ENCODE peak calls at places on chromosomes 11 and 22, in four cellular contexts. A is AG10803, X is transverse colon, N is cardiac fibroblast. M is an unnamed sample.

GRCh38 chr11:128506999-128507591 is 80.3 kb downstream of the ETS1 start:
- DNase-seq in A (peak), X (peak), N (peak), M (peak)

GRCh38 chr11:23310276-23310675 is 450.0 kb upstream of the CCDC179 start:
- DNase-seq in A (peak), X (no peak), N (peak), M (peak)

GRCh38 chr11:27319065-27319464 is 44.0 kb downstream of the CCDC34 start:
- DNase-seq in A (peak), X (no peak), N (peak), M (peak)

GRCh38 chr22:35612903-35613302 is 4.2 kb downstream of the MB start:
- DNase-seq in A (no peak), X (no peak), N (no peak), M (no peak)

GRCh38 chr11:110130642-110131238 is 37.5 kb downstream of the ZC3H12C start:
- DNase-seq in A (no peak), X (peak), N (peak), M (peak)

GRCh38 chr22:36741968-36742367 is 34.0 kb downstream of the IFT27 start:
- DNase-seq in A (no peak), X (no peak), N (no peak), M (no peak)

GRCh38 chr11:74330065-74330858 is 18.8 kb upstream of the P4HA3 start:
- DNase-seq in A (peak), X (no peak), N (peak), M (peak)

GRCh38 chr22:37546436-37547248 is 13.6 kb upstream of the CDC42EP1 start:
- DNase-seq in A (peak), X (peak), N (peak), M (peak)

GRCh38 chr11:82539669-82540068 is 194.0 kb downstream of the FAM181B start:
- DNase-seq in A (no peak), X (no peak), N (no peak), M (no peak)

GRCh38 chr11:44319170-44319551 is 9.2 kb upstream of the ALX4 start:
- DNase-seq in A (no peak), X (no peak), N (no peak), M (no peak)

GRCh38 chr11:130160460-130161090 is 993 bp downstream of the ST14 start:
- DNase-seq in A (no peak), X (no peak), N (no peak), M (no peak)

GRCh38 chr11:6388747-6389146 is 1.5 kb upstream of the SMPD1 start:
- DNase-seq in A (no peak), X (no peak), N (no peak), M (no peak)

GRCh38 chr11:60927061-60927592 is 2.9 kb downstream of the TMEM132A start:
- DNase-seq in A (no peak), X (no peak), N (no peak), M (no peak)

GRCh38 chr11:44738791-44739190 is 12.0 kb downstream of the TSPAN18 start:
- DNase-seq in A (no peak), X (no peak), N (no peak), M (no peak)

GRCh38 chr22:41825376-41825775 is 7.5 kb upstream of the SREBF2 start:
- DNase-seq in A (no peak), X (no peak), N (peak), M (no peak)

DNA sequence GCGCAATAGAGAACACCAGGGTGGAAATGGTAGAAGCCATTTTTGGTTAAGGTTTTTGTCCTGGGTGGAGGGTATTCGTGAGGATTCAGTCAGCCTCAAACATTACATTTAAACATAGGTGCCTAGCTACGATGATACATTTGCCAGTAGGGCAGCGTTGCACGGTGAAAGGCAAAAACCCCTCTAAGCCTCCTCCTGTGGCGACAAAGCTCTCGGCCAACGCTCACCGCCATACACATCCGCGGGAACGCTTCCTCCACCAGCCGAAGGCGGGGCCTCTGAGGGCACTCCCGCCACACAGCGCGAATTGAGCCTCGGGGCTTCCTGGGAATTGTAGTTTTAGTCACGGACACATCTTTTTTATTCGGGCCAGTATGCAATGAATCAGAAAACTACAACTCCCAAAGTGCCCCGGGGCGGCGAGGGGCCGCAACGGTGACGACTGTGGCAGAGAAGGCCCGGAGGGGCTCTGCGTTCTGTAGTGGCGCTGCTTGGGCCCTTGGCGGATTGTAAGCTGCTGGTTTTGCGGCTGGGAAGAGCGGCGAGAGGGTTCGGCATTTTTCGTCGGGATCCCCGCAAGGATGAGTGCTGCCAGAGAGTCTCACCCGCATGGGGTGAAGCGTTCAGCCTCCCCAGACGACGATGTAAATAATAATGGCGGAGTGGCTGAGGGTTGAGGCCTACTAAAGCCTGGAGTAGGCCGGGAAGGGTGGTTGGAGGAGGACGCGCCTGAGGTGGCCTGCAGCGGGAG is at the start of gene C11orf58:
- DNase-seq in A (peak), X (peak), N (peak), M (peak)
- TF ChIP-seq CTCF in A (no peak), X (no peak), N (no peak), M (no peak)

GRCh38 chr11:58047818-58048217 is 17.1 kb downstream of the OR6Q1 start:
- DNase-seq in A (no peak), X (no peak), N (no peak), M (no peak)
- H3K4me3 ChIP-seq in A (no peak), X (no peak), N (no peak), M (no peak)

DNA sequence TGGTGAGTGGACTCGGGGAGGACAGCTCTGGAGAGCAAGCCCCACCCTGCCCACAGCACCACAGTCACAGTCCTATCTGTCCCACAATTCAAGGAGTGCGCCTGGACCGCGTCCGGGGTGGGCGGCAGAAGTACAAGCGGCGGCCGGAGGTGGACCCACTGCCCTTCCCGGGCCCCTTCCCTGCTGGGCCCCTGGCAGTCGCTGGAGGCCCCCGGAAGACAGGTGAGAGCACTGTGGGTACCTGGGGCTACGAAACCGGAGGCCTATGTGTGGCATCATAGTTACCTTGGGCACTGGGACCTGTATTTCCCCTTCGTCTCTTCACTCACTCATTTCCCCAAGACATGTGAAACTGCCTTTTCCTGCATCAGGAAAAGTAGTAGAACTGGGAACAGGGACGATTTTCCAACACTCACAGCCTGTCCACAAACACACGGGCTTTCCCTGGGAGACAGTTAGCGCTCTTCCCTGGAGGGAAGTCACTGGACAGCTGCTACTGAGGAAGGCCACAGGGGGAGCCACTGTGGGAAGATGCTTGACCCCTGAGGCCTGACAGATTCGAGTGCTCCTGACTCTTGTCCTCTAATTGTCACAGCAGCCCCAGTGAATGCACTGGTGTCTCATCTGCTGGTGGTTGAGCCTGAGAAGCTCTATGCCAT is 3.1 kb downstream of the TRMT112 start:
- DNase-seq in A (no peak), X (no peak), N (no peak), M (no peak)
- TF ChIP-seq CTCF in A (peak), X (peak), N (peak), M (peak)

GRCh38 chr22:48677168-48677520 is 1150.5 kb downstream of the BRD1 start:
- DNase-seq in A (no peak), X (no peak), N (no peak), M (no peak)

GRCh38 chr22:48675141-48675827 is 1152.4 kb downstream of the BRD1 start:
- DNase-seq in A (no peak), X (no peak), N (no peak), M (no peak)

GRCh38 chr22:48676266-48677167 is 1151.2 kb downstream of the BRD1 start:
- DNase-seq in A (no peak), X (no peak), N (no peak), M (no peak)

GRCh38 chr22:48673806-48674500 is 1153.7 kb downstream of the BRD1 start:
- DNase-seq in A (no peak), X (no peak), N (no peak), M (no peak)

GRCh38 chr22:48675828-48676145 is 1151.9 kb downstream of the BRD1 start:
- DNase-seq in A (no peak), X (no peak), N (no peak), M (no peak)
- H3K4me3 ChIP-seq in A (no peak), X (no peak), N (no peak), M (no peak)

GRCh38 chr22:32123657-32124056 is 35.4 kb downstream of the C22orf42 start:
- DNase-seq in A (no peak), X (no peak), N (no peak), M (no peak)

GRCh38 chr22:32132783-32133182 is 26.3 kb downstream of the C22orf42 start:
- DNase-seq in A (no peak), X (no peak), N (no peak), M (no peak)

GRCh38 chr22:32130464-32130863 is 28.6 kb downstream of the C22orf42 start:
- DNase-seq in A (peak), X (no peak), N (no peak), M (no peak)

GRCh38 chr22:32132126-32132525 is 27.0 kb downstream of the C22orf42 start:
- DNase-seq in A (no peak), X (no peak), N (no peak), M (no peak)

DNA sequence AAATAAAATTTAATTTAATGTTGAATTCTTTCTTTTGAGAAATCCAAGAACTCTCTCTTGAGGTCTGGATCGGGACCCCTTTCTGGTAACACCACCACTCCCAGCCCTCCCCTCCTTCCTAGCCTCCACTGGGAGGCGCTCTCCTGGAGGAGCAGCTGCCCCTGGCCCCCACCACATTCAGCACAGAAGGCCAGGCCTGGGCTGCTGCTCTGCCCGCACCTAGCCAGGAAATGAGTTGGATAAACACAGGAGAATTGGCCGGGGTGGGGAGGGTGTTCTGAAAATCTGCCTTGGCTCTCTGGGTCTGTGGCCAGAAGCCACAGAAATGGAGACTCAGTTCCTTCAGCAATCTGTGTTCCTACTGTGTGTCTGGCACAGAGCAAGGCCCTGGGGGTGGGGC is 31.2 kb downstream of the C22orf42 start:
- DNase-seq in A (no peak), X (no peak), N (no peak), M (no peak)
- TF ChIP-seq CTCF in A (no peak), X (no peak), N (no peak), M (no peak)

GRCh38 chr11:107836811-107837210 is 21.8 kb downstream of the SLC35F2 start:
- DNase-seq in A (no peak), X (no peak), N (no peak), M (no peak)

GRCh38 chr11:107834995-107835394 is 23.6 kb downstream of the SLC35F2 start:
- DNase-seq in A (no peak), X (no peak), N (no peak), M (no peak)

GRCh38 chr11:107844041-107844440 is 14.5 kb downstream of the SLC35F2 start:
- DNase-seq in A (peak), X (no peak), N (peak), M (peak)

DNA sequence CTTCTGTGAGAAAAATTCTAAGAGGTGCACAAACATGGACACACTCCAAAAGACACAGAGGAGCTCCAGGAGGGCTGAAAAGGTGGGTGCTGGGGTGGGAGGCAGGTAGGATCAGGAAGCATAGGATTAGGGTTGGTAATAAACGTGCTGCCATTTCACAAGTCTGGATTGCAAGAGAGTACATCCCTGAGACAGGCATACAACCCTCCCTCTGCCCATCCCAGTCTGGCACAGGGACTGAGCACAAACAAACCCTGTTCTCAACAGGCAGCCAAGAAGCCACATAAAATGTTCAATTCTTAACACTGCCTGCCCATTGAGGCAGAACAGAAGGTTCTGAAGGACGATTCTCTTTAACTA is 18.5 kb downstream of the SLC35F2 start:
- DNase-seq in A (no peak), X (peak), N (no peak), M (no peak)
- H3K4me3 ChIP-seq in A (peak), X (peak), N (peak), M (no peak)

DNA sequence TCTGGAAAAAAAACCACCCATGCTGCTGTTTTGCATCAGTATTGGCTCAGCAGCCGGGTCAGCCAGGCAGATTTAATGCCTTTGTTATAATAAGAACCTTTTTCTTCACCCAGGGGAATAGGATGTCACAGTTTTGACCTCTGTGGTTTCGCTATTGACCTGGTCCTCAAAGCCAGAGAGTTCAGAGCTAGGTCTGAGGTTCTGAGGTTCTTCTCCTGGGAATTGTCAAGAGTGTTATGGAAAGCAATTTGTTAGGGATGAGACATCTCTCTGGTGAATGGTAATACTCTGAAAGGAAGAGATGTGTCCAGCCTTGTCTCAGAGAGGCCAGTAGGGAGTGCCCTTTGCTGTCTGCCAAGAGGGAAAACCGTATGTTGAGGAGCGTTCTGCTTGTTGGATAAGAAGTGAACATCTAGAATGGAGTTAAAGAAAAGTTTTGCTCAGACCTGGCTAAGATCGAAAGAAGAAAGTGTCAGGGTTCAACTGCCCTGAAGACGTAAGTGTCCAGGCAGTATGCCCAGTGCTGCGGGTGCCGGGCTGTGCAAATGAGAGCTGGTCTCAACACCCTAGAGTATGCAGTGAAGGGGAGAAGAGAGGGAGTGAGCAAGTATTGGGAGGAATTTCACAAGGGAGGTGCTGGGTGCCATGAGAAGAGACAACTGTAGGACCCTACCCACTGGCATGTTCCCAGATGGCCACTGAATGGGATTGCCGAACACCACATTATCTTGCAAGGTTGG is 150.9 kb upstream of the TTC12 start:
- DNase-seq in A (peak), X (no peak), N (peak), M (peak)
- TF ChIP-seq CTCF in A (peak), X (no peak), N (peak), M (peak)

GRCh38 chr11:69890476-69890875 is 71.3 kb upstream of the FGF3 start:
- DNase-seq in A (no peak), X (no peak), N (no peak), M (no peak)
- H3K4me3 ChIP-seq in A (no peak), X (no peak), N (no peak), M (no peak)

M was measured in choroid plexus epithelial cell.